ENCODE peak calls at places on chromosome 10, in six cellular contexts. V is WERI-Rb-1; C is CD8-positive, alpha-beta T cell; T is right atrium auricular region; Q is MM.1S; U is right lobe of liver. N is an unnamed sample.

GRCh38 chr10:128286413-128287097 is 160.3 kb upstream of the MKI67 start:
- DNase-seq in V (peak; percentile 19), C (no peak), T (no peak), Q (no peak), U (no peak), N (no peak)

GRCh38 chr10:121848082-121848481 is 79.7 kb downstream of the ATE1 start:
- DNase-seq in V (no peak), C (no peak), T (no peak), Q (no peak), U (no peak), N (no peak)

GRCh38 chr10:127997241-127997640 is 90.3 kb downstream of the PTPRE start:
- DNase-seq in V (no peak), C (no peak), T (no peak), Q (no peak), U (no peak), N (no peak)

GRCh38 chr10:24255907-24256306 is 47.0 kb downstream of the KIAA1217 start:
- DNase-seq in V (peak; percentile 54), C (no peak), T (no peak), Q (no peak), U (no peak), N (no peak)

GRCh38 chr10:62541811-62542210 is 167.6 kb downstream of the ZNF365 start:
- DNase-seq in V (no peak), C (no peak), T (no peak), Q (no peak), U (no peak), N (no peak)

GRCh38 chr10:104332243-104333036 is 5.8 kb downstream of the ITPRIP start:
- DNase-seq in V (no peak), C (no peak), T (peak; percentile 60), Q (no peak), U (peak; percentile 38), N (no peak)

GRCh38 chr10:107091126-107091525 is 73.4 kb downstream of the SORCS1 start:
- DNase-seq in V (peak; percentile 85), C (no peak), T (no peak), Q (no peak), U (no peak), N (no peak)

GRCh38 chr10:75266945-75267344 is 31.2 kb upstream of the COMTD1 start:
- DNase-seq in V (no peak), C (no peak), T (no peak), Q (no peak), U (no peak), N (no peak)

GRCh38 chr10:48416584-48417232 is 110.2 kb downstream of the MAPK8 start:
- DNase-seq in V (no peak), C (no peak), T (no peak), Q (no peak), U (no peak), N (no peak)

GRCh38 chr10:47031953-47032465 is 120.8 kb downstream of the PTPN20 start:
- DNase-seq in V (peak; percentile 2), C (no peak), T (peak; percentile 67), Q (no peak), U (peak; percentile 10), N (no peak)

GRCh38 chr10:119655566-119656001 is 4.4 kb downstream of the BAG3 start:
- DNase-seq in V (no peak), C (no peak), T (peak; percentile 85), Q (no peak), U (no peak), N (peak; percentile 7)

GRCh38 chr10:112963835-112964234 is 13.8 kb downstream of the TCF7L2 start:
- DNase-seq in V (no peak), C (no peak), T (no peak), Q (no peak), U (no peak), N (no peak)

GRCh38 chr10:52668024-52668423 is 104.6 kb downstream of the MBL2 start:
- DNase-seq in V (no peak), C (no peak), T (no peak), Q (no peak), U (no peak), N (no peak)

GRCh38 chr10:92901819-92902234 is 53.5 kb downstream of the EXOC6 start:
- DNase-seq in V (no peak), C (no peak), T (no peak), Q (peak; percentile 88), U (no peak), N (peak; percentile 79)

GRCh38 chr10:4431114-4431862 is 394.7 kb upstream of the AKR1E2 start:
- DNase-seq in V (peak; percentile 9), C (no peak), T (no peak), Q (no peak), U (no peak), N (no peak)

GRCh38 chr10:13001041-13001886 is at the start of gene CCDC3:
- DNase-seq in V (peak; percentile 11), C (no peak), T (no peak), Q (no peak), U (peak; percentile 44), N (no peak)

GRCh38 chr10:51244308-51244707 is 170.0 kb downstream of the PRKG1 start:
- DNase-seq in V (no peak), C (no peak), T (no peak), Q (no peak), U (no peak), N (no peak)

GRCh38 chr10:122509323-122509722 is 48.0 kb downstream of the HTRA1 start:
- DNase-seq in V (no peak), C (no peak), T (no peak), Q (no peak), U (no peak), N (no peak)

GRCh38 chr10:17599089-17599488 is 18.1 kb downstream of the HACD1 start:
- DNase-seq in V (peak; percentile 14), C (no peak), T (no peak), Q (no peak), U (no peak), N (no peak)

GRCh38 chr10:132096223-132096622 is 30.5 kb downstream of the JAKMIP3 start:
- DNase-seq in V (no peak), C (no peak), T (peak; percentile 57), Q (no peak), U (no peak), N (no peak)

GRCh38 chr10:13351340-13351915 is 3.3 kb upstream of the SEPHS1 start:
- DNase-seq in V (no peak), C (peak; percentile 8), T (no peak), Q (peak; percentile 53), U (no peak), N (peak; percentile 65)

GRCh38 chr10:2166061-2166460 is 428.7 kb upstream of the ADARB2 start:
- DNase-seq in V (no peak), C (no peak), T (no peak), Q (no peak), U (no peak), N (no peak)

GRCh38 chr10:75547391-75548298 is 116.2 kb downstream of the LRMDA start:
- DNase-seq in V (no peak), C (no peak), T (no peak), Q (peak; percentile 94), U (no peak), N (no peak)

GRCh38 chr10:131002031-131002861 is 309.3 kb downstream of the TCERG1L start:
- DNase-seq in V (no peak), C (no peak), T (peak; percentile 49), Q (no peak), U (no peak), N (no peak)

GRCh38 chr10:14063531-14064317 is 267.0 kb downstream of the FRMD4A start:
- DNase-seq in V (peak; percentile 13), C (no peak), T (peak; percentile 66), Q (no peak), U (no peak), N (no peak)

GRCh38 chr10:12782537-12782936 is 219.0 kb downstream of the CCDC3 start:
- DNase-seq in V (peak; percentile 28), C (no peak), T (no peak), Q (no peak), U (peak; percentile 58), N (no peak)

GRCh38 chr10:50577681-50578350 is 45.9 kb downstream of the SGMS1 start:
- DNase-seq in V (peak; percentile 11), C (no peak), T (no peak), Q (no peak), U (no peak), N (no peak)

GRCh38 chr10:110311357-110311949 is 6.7 kb upstream of the SMNDC1 start:
- DNase-seq in V (peak; percentile 66), C (no peak), T (no peak), Q (peak; percentile 72), U (no peak), N (peak; percentile 7)

DNA sequence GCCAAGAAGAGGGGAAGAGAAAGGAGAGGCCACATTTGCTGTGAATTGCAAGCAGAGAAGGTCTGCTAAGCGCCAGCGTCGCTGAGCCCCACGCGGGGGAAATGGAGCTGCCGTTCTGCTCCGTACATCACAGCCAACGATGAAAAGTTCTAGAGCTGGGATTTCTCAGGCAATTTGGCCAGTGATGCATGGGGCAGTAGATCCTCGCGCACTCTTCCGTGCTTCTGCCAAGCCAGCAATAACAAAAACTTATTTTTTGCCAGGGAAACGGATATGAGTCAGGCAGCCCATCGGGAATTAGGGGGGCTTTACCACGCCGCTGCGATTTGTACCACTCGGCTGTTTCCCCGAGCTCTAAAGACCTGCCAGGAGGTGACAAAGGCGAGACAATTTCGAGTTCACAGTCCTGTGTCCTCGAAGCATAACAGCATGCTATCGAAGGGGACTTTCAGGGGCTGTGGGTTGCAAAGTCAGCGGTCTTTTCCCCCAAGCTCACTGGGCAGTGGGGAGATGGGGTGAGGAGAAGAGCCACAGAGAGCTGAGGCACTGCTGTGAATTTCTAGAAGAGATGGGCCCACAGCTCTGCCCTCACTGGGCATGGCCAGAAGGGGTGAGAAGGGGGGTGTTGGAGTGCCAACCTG is 30.0 kb upstream of the SLF2 start:
- DNase-seq in V (no peak), C (no peak), T (no peak), Q (no peak), U (peak; percentile 21), N (no peak)
- H3K36me3 ChIP-seq in V (no peaks in the 10 kb centered on the region), C (no peaks in the 10 kb centered on the region), T (no peaks in the 10 kb centered on the region), Q (no peaks in the 10 kb centered on the region), U (no peaks in the 10 kb centered on the region), N (no peaks in the 10 kb centered on the region)

GRCh38 chr10:22708772-22709171 is 5.6 kb downstream of the PIP4K2A start:
- DNase-seq in V (no peak), C (no peak), T (no peak), Q (no peak), U (no peak), N (no peak)

GRCh38 chr10:22712246-22712958 is 2.0 kb downstream of the PIP4K2A start:
- DNase-seq in V (no peak), C (no peak), T (no peak), Q (no peak), U (no peak), N (no peak)

GRCh38 chr10:22711373-22711772 is 3.0 kb downstream of the PIP4K2A start:
- DNase-seq in V (no peak), C (no peak), T (no peak), Q (no peak), U (no peak), N (no peak)

GRCh38 chr10:22712959-22713852 is 1.2 kb downstream of the PIP4K2A start:
- DNase-seq in V (peak; percentile 15), C (peak; percentile 13), T (no peak), Q (peak; percentile 43), U (peak; percentile 58), N (peak; percentile 37)

GRCh38 chr10:22710139-22710745 is 4.1 kb downstream of the PIP4K2A start:
- DNase-seq in V (no peak), C (no peak), T (no peak), Q (no peak), U (no peak), N (no peak)
- H3K4me3 ChIP-seq in V (no peak overlapping the region), C (no peak overlapping the region), T (no peak overlapping the region), Q (no peak overlapping the region), U (no peak overlapping the region), N (peak overlapping the region; percentile 0)

GRCh38 chr10:67903581-67903980 is 19.1 kb downstream of the SIRT1 start:
- DNase-seq in V (no peak), C (no peak), T (no peak), Q (no peak), U (no peak), N (no peak)
- H3K36me3 ChIP-seq in V (peaks cover 84% of the 10 kb centered on the region), C (peaks cover 31% of the 10 kb centered on the region), T (peaks cover 44% of the 10 kb centered on the region), Q (peaks cover 9% of the 10 kb centered on the region), U (peaks cover 39% of the 10 kb centered on the region), N (peaks cover 34% of the 10 kb centered on the region)

GRCh38 chr10:100528123-100528884 is 1.4 kb downstream of the NDUFB8 start:
- DNase-seq in V (no peak), C (no peak), T (no peak), Q (no peak), U (no peak), N (no peak)
- H3K4me3 ChIP-seq in V (no peak overlapping the region), C (peak overlapping the region; percentile 81), T (peak overlapping the region; percentile 91), Q (peak overlapping the region; percentile 99), U (peak overlapping the region; percentile 78), N (peak overlapping the region; percentile 97)

N was measured in CD8-positive, alpha-beta memory T cell.